ENCODE peak calls at places on chromosomes 7 and 10, in eight cellular contexts. G is Right ventricle myocardium superior; K is HTR-8/SVneo; O is globus pallidus; Z is activated CD4-positive, alpha-beta T cell treated with anti-CD3 and anti-CD28 coated beads, Interleukin-2, amount 10 ng/mL, durations not matched to agents 7 days and 5 days; S is lower lobe of right lung; R is lower leg skin; I is left cardiac atrium. L is an unnamed sample.

GRCh38 chr10:81662837-81663236 is 212.2 kb upstream of the NRG3 start:
- DNase-seq in G (no peak), K (no peak), O (no peak), Z (no peak), S (no peak), R (no peak), I (no peak), L (no peak)

GRCh38 chr7:6323936-6324701 is 51.7 kb upstream of the CYTH3 start:
- DNase-seq in G (no peak), K (no peak), O (no peak), Z (no peak), S (no peak), R (no peak), I (no peak), L (no peak)

GRCh38 chr7:10036693-10037092 is 937.0 kb upstream of the PHF14 start:
- DNase-seq in G (no peak), K (no peak), O (no peak), Z (no peak), S (no peak), R (no peak), I (no peak), L (no peak)

GRCh38 chr10:71757450-71757918 is 15.8 kb downstream of the VSIR start:
- DNase-seq in G (peak), K (no peak), O (no peak), Z (no peak), S (no peak), R (no peak), I (no peak), L (no peak)

GRCh38 chr10:58023341-58024073 is 244.2 kb downstream of the IPMK start:
- DNase-seq in G (no peak), K (peak), O (no peak), Z (no peak), S (no peak), R (no peak), I (no peak), L (no peak)

GRCh38 chr10:32055478-32056135 is 618 bp downstream of the KIF5B start:
- DNase-seq in G (peak), K (peak), O (peak), Z (peak), S (peak), R (peak), I (peak), L (peak)

GRCh38 chr7:19747740-19748339 is 25.6 kb downstream of the TMEM196 start:
- DNase-seq in G (no peak), K (peak), O (peak), Z (no peak), S (no peak), R (no peak), I (no peak), L (no peak)

GRCh38 chr10:103640436-103641181 is 147.1 kb downstream of the NEURL1 start:
- DNase-seq in G (no peak), K (no peak), O (no peak), Z (no peak), S (no peak), R (no peak), I (no peak), L (no peak)

GRCh38 chr10:109892885-109893284 is 30.4 kb downstream of the XPNPEP1 start:
- DNase-seq in G (no peak), K (no peak), O (no peak), Z (no peak), S (no peak), R (peak), I (no peak), L (no peak)

GRCh38 chr10:35887686-35888085 is 245.6 kb upstream of the FZD8 start:
- DNase-seq in G (no peak), K (no peak), O (no peak), Z (no peak), S (no peak), R (no peak), I (no peak), L (no peak)

GRCh38 chr10:103789771-103790201 is 65.6 kb downstream of the SH3PXD2A start:
- DNase-seq in G (no peak), K (no peak), O (no peak), Z (no peak), S (no peak), R (peak), I (no peak), L (peak)

GRCh38 chr10:18104223-18104872 is 35.9 kb upstream of the CACNB2 start:
- DNase-seq in G (peak), K (peak), O (peak), Z (peak), S (peak), R (peak), I (peak), L (no peak)

GRCh38 chr7:131225619-131226101 is 102.0 kb upstream of the MKLN1 start:
- DNase-seq in G (peak), K (no peak), O (peak), Z (no peak), S (peak), R (peak), I (peak), L (peak)

GRCh38 chr10:103676851-103677417 is 178.4 kb downstream of the SH3PXD2A start:
- DNase-seq in G (peak), K (peak), O (no peak), Z (no peak), S (no peak), R (peak), I (peak), L (no peak)

GRCh38 chr10:112966191-112966855 is 16.3 kb downstream of the TCF7L2 start:
- DNase-seq in G (no peak), K (no peak), O (no peak), Z (no peak), S (no peak), R (no peak), I (no peak), L (no peak)

GRCh38 chr7:17690030-17690429 is 250.3 kb downstream of the SNX13 start:
- DNase-seq in G (no peak), K (no peak), O (no peak), Z (no peak), S (no peak), R (no peak), I (no peak), L (no peak)

GRCh38 chr7:132503415-132503814 is 72.9 kb downstream of the PLXNA4 start:
- DNase-seq in G (no peak), K (no peak), O (no peak), Z (no peak), S (no peak), R (no peak), I (no peak), L (no peak)

GRCh38 chr7:1920886-1921285 is 250.8 kb downstream of the ELFN1 start:
- DNase-seq in G (peak), K (no peak), O (no peak), Z (no peak), S (peak), R (no peak), I (no peak), L (no peak)

GRCh38 chr7:19080076-19080475 is 37.4 kb downstream of the TWIST1 start:
- DNase-seq in G (no peak), K (no peak), O (no peak), Z (no peak), S (no peak), R (no peak), I (no peak), L (no peak)

GRCh38 chr7:33501368-33501767 is 372.0 kb downstream of the BBS9 start:
- DNase-seq in G (no peak), K (no peak), O (no peak), Z (no peak), S (no peak), R (no peak), I (no peak), L (no peak)

GRCh38 chr10:25080880-25081581 is 64.6 kb downstream of the THNSL1 start:
- DNase-seq in G (peak), K (peak), O (peak), Z (peak), S (peak), R (peak), I (peak), L (peak)

GRCh38 chr10:62655337-62655994 is 149.1 kb upstream of the ADO start:
- DNase-seq in G (no peak), K (no peak), O (no peak), Z (no peak), S (no peak), R (no peak), I (no peak), L (no peak)

GRCh38 chr7:147145194-147145593 is 1028.6 kb downstream of the CNTNAP2 start:
- DNase-seq in G (no peak), K (no peak), O (no peak), Z (no peak), S (no peak), R (no peak), I (no peak), L (no peak)

GRCh38 chr10:79932307-79932706 is 16.6 kb downstream of the SFTPD start:
- DNase-seq in G (no peak), K (no peak), O (no peak), Z (no peak), S (no peak), R (no peak), I (no peak), L (no peak)

GRCh38 chr7:1437155-1437880 is 22.0 kb downstream of the MICALL2 start:
- DNase-seq in G (no peak), K (no peak), O (no peak), Z (no peak), S (no peak), R (no peak), I (no peak), L (no peak)

GRCh38 chr10:48550071-48550691 is 54.7 kb downstream of the ARHGAP22 start:
- DNase-seq in G (no peak), K (no peak), O (no peak), Z (no peak), S (no peak), R (peak), I (no peak), L (no peak)

GRCh38 chr7:25924061-25924460 is 227.9 kb upstream of the NFE2L3 start:
- DNase-seq in G (no peak), K (no peak), O (no peak), Z (no peak), S (no peak), R (no peak), I (no peak), L (no peak)

GRCh38 chr10:21041763-21042458 is 144.8 kb upstream of the NEBL start:
- DNase-seq in G (no peak), K (no peak), O (no peak), Z (no peak), S (no peak), R (no peak), I (no peak), L (no peak)

GRCh38 chr7:7913506-7913905 is 55.1 kb upstream of the GLCCI1 start:
- DNase-seq in G (no peak), K (no peak), O (no peak), Z (no peak), S (no peak), R (no peak), I (no peak), L (no peak)

GRCh38 chr10:44975487-44976331 is 2.9 kb downstream of the DEPP1 start:
- DNase-seq in G (no peak), K (peak), O (no peak), Z (no peak), S (no peak), R (no peak), I (no peak), L (no peak)

L was measured in prostate gland.